ENCODE peak calls at places on chromosomes 2 and 18, in four cellular contexts. O is HEK293T, K is H54, S is EL. D is an unnamed sample.

GRCh38 chr2:190996338-190996946 is 17.5 kb downstream of the STAT1 start:
- DNase-seq in O (peak), K (no peak), S (peak), D (no peak)

GRCh38 chr2:85656468-85656867 is 11.5 kb downstream of the SFTPB start:
- DNase-seq in O (no peak), K (no peak), S (peak), D (no peak)

GRCh38 chr2:30305235-30305634 is 73.9 kb downstream of the LBH start:
- DNase-seq in O (no peak), K (no peak), S (peak), D (no peak)

GRCh38 chr18:58768293-58768974 is 96.2 kb upstream of the ZNF532 start:
- DNase-seq in O (peak), K (peak), S (peak), D (peak)

GRCh38 chr2:43240762-43241150 is 14.3 kb upstream of the ZFP36L2 start:
- DNase-seq in O (no peak), K (no peak), S (no peak), D (no peak)

GRCh38 chr2:159214325-159214865 is 72.1 kb downstream of the WDSUB1 start:
- DNase-seq in O (no peak), K (no peak), S (no peak), D (no peak)

GRCh38 chr2:39515273-39515896 is 78.3 kb upstream of the MAP4K3 start:
- DNase-seq in O (no peak), K (no peak), S (no peak), D (no peak)

GRCh38 chr18:27667064-27667463 is 482.0 kb upstream of the CHST9 start:
- DNase-seq in O (no peak), K (no peak), S (no peak), D (no peak)

GRCh38 chr2:176242211-176242610 is 27.0 kb upstream of the MTX2 start:
- DNase-seq in O (no peak), K (no peak), S (no peak), D (no peak)

GRCh38 chr2:143802871-143803650 is 673.8 kb downstream of the ARHGAP15 start:
- DNase-seq in O (no peak), K (no peak), S (no peak), D (no peak)

GRCh38 chr2:235698504-235698903 is 204.7 kb downstream of the AGAP1 start:
- DNase-seq in O (no peak), K (no peak), S (no peak), D (no peak)

GRCh38 chr2:110869472-110870446 is 137.4 kb downstream of the ACOXL start:
- DNase-seq in O (no peak), K (peak), S (peak), D (no peak)

GRCh38 chr2:46194856-46195255 is 102.4 kb upstream of the EPAS1 start:
- DNase-seq in O (no peak), K (no peak), S (no peak), D (no peak)

GRCh38 chr18:77177009-77177408 is 44.4 kb upstream of the MBP start:
- DNase-seq in O (no peak), K (no peak), S (peak), D (no peak)

GRCh38 chr18:48838921-48839818 is 111.6 kb downstream of the SMAD7 start:
- DNase-seq in O (no peak), K (peak), S (peak), D (no peak)

GRCh38 chr2:17752892-17753802 is 463 bp downstream of the SMC6 start:
- DNase-seq in O (peak), K (peak), S (peak), D (peak)

GRCh38 chr2:85502720-85503119 is 36.2 kb upstream of the MAT2A start:
- DNase-seq in O (no peak), K (no peak), S (no peak), D (no peak)

GRCh38 chr2:239379641-239380170 is 21.1 kb downstream of the HDAC4 start:
- DNase-seq in O (no peak), K (no peak), S (no peak), D (no peak)

GRCh38 chr2:75994759-75995158 is 284.0 kb upstream of the GCFC2 start:
- DNase-seq in O (peak), K (no peak), S (no peak), D (no peak)

GRCh38 chr18:68219274-68219673 is 495.6 kb downstream of the TMX3 start:
- DNase-seq in O (no peak), K (no peak), S (no peak), D (no peak)

GRCh38 chr2:172259835-172260234 is 157.1 kb upstream of the DLX2 start:
- DNase-seq in O (no peak), K (no peak), S (no peak), D (no peak)

GRCh38 chr2:144430722-144431163 is 89.2 kb downstream of the ZEB2 start:
- DNase-seq in O (peak), K (no peak), S (no peak), D (no peak)

GRCh38 chr2:156430236-156430977 is 5.8 kb upstream of the GPD2 start:
- DNase-seq in O (no peak), K (no peak), S (no peak), D (no peak)

GRCh38 chr2:121884515-121884915 is 129.1 kb downstream of the TSN start:
- DNase-seq in O (no peak), K (no peak), S (no peak), D (no peak)

GRCh38 chr2:1678609-1679008 is 65.7 kb downstream of the PXDN start:
- DNase-seq in O (no peak), K (no peak), S (no peak), D (no peak)

GRCh38 chr18:75433098-75433497 is 5.6 kb upstream of the SMIM21 start:
- DNase-seq in O (no peak), K (no peak), S (no peak), D (no peak)

GRCh38 chr2:70596739-70597138 is 43.1 kb upstream of the TGFA start:
- DNase-seq in O (no peak), K (peak), S (peak), D (no peak)

GRCh38 chr2:18799397-18799796 is 210.0 kb upstream of the NT5C1B start:
- DNase-seq in O (no peak), K (no peak), S (peak), D (no peak)

GRCh38 chr18:9869713-9870430 is 15.9 kb upstream of the TXNDC2 start:
- DNase-seq in O (peak), K (peak), S (peak), D (no peak)

GRCh38 chr2:863732-864450 is 86.8 kb upstream of the SNTG2 start:
- DNase-seq in O (no peak), K (no peak), S (no peak), D (no peak)

GRCh38 chr18:32267463-32267862 is 77.6 kb downstream of the MEP1B start:
- DNase-seq in O (no peak), K (no peak), S (no peak), D (no peak)

GRCh38 chr2:26471766-26472706 is 5.9 kb downstream of the OTOF start:
- DNase-seq in O (peak), K (no peak), S (no peak), D (no peak)

GRCh38 chr2:138780908-138781307 is 718 bp upstream of the NXPH2 start:
- DNase-seq in O (no peak), K (no peak), S (no peak), D (no peak)

GRCh38 chr2:36433311-36434217 is 78.0 kb downstream of the CRIM1 start:
- DNase-seq in O (no peak), K (no peak), S (peak), D (no peak)

GRCh38 chr2:182240862-182241371 is 185.9 kb downstream of the PDE1A start:
- DNase-seq in O (peak), K (no peak), S (peak), D (no peak)

GRCh38 chr2:9287400-9288059 is 80.9 kb downstream of the ASAP2 start:
- DNase-seq in O (no peak), K (peak), S (peak), D (no peak)

D was measured in amygdala.